ENCODE peak calls at places on chromosomes 13 and 19, in four cellular contexts. M is spleen, S is AG04450, R is stomach. I is an unnamed sample.

GRCh38 chr13:50149932-50150331 is 134.7 kb downstream of the KCNRG start:
- DNase-seq in M (no peak), S (no peak), R (peak), I (no peak)

GRCh38 chr13:97574926-97575325 is 141.0 kb downstream of the RAP2A start:
- DNase-seq in M (no peak), S (peak), R (no peak), I (no peak)

GRCh38 chr13:28451482-28452217 is 43.3 kb downstream of the FLT1 start:
- DNase-seq in M (no peak), S (no peak), R (no peak), I (no peak)

GRCh38 chr19:55836340-55836739 is at the start of gene NLRP4:
- DNase-seq in M (no peak), S (no peak), R (no peak), I (no peak)

GRCh38 chr13:44132710-44133109 is 240.9 kb upstream of the SERP2 start:
- DNase-seq in M (peak), S (no peak), R (peak), I (peak)

GRCh38 chr13:70088926-70089325 is 18.7 kb upstream of the ATXN8OS start:
- DNase-seq in M (no peak), S (no peak), R (no peak), I (no peak)

GRCh38 chr13:44903596-44903995 is 85.7 kb downstream of the NUFIP1 start:
- DNase-seq in M (no peak), S (peak), R (peak), I (peak)

GRCh38 chr13:113854238-113855011 is 9.5 kb downstream of the GAS6 start:
- DNase-seq in M (peak), S (no peak), R (no peak), I (no peak)

GRCh38 chr13:113980489-113981064 is 6.7 kb upstream of the C13orf46 start:
- DNase-seq in M (peak), S (no peak), R (no peak), I (peak)

GRCh38 chr19:9883764-9884163 is 48.6 kb downstream of the PIN1 start:
- DNase-seq in M (no peak), S (no peak), R (no peak), I (no peak)
- H3K27ac ChIP-seq in M (no peak), S (no peak), R (no peak), I (no peak)

DNA sequence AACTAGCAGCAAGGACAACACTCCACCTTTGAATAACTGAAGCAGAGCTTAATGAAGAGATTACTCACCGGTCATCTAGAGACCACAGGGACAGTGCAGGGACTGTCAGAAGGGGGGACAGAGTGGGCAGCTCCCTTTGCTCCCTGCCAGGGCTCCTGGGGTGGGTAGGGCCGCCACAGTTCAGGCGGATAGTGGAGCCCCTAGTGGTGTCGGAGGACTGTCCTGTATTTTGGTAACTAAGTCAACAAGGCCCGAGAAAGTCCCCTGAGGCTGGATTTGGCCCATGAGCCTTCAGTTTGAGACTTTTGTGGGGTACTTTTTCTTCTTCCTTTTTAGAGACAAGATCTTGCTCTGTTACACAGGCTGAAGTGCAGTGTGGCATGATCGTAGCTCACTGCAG is 44.6 kb downstream of the GJA3 start:
- DNase-seq in M (no peak), S (no peak), R (no peak), I (no peak)
- TF ChIP-seq CTCF in M (no peak), S (no peak), R (no peak), I (no peak)

GRCh38 chr19:39481229-39481545 is 549 bp downstream of the TIMM50 start:
- DNase-seq in M (no peak), S (no peak), R (no peak), I (no peak)

GRCh38 chr19:39483141-39483540 is 2.5 kb downstream of the TIMM50 start:
- DNase-seq in M (no peak), S (no peak), R (no peak), I (no peak)

GRCh38 chr19:39480337-39481228 is at the start of gene TIMM50:
- DNase-seq in M (peak), S (peak), R (peak), I (peak)

GRCh38 chr19:39479916-39480315 is 722 bp upstream of the TIMM50 start:
- DNase-seq in M (no peak), S (no peak), R (no peak), I (no peak)

DNA sequence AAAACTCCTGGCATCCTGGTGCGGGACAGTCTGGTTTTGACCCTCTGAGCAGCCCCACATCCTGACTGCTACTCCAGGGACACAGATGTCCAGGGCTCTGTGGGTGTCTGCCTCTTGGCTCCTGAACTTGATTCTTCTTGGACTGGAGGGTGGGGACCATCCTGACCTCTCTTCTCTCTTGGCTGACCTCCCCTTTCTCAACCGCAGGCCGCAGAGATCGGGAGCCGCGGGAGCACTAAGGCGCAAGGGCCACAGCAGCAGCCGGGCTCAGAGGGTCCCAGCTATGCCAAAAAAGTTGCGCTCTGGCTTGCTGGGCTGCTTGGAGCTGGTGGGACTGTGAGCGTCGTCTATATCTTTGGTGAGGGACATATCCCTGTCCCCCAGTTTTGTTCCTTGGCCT is 1.0 kb downstream of the TIMM50 start:
- DNase-seq in M (no peak), S (no peak), R (no peak), I (no peak)
- H3K27ac ChIP-seq in M (no peak), S (no peak), R (no peak), I (peak)

DNA sequence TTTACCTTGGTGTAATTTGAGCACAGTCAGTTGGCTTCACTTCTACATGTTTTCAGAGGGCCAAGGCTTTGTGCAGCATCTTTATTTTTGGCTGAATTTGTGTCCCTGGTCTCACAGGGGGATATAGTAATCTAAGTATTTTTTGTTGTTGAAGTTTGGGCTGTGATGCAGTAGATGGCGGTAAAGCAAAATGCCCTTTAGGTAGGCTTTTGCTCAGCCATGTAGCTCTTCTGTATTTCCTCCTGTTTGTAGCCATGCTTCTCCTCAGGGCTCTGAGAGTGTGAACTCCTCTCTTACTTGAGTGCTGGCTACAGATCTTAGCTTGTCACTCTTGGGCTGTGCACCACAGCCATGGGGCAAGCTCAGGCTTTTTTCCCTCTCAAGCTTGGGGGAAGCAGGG is 328.6 kb downstream of the SLITRK5 start:
- DNase-seq in M (no peak), S (no peak), R (no peak), I (no peak)
- TF ChIP-seq CTCF in M (no peak), S (peak), R (no peak), I (no peak)

GRCh38 chr19:58428617-58429016 is 11.3 kb downstream of the ZNF132 start:
- DNase-seq in M (no peak), S (no peak), R (no peak), I (no peak)

GRCh38 chr19:58434217-58434616 is 5.7 kb downstream of the ZNF132 start:
- DNase-seq in M (no peak), S (no peak), R (no peak), I (no peak)

DNA sequence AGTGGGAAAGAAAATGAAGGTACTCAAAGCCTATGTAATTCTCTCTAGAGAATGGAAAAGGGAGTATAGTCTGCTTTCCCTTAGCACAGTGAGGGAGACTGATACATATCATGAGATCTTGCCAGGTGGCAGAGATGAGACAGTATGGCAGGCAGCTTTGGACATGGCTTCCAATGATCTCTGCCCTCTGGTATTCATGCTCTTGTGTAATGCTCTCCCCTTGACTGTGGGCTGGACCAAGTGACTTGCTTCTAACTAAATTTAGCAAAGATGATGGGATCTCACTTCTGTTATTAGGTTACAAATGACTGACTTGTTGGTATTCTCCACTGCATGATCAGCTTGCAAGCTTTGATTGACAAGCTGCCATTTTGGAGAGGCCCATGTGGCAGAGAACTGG is 10.2 kb downstream of the ZNF132 start:
- DNase-seq in M (no peak), S (no peak), R (no peak), I (no peak)
- H3K27ac ChIP-seq in M (no peak), S (no peak), R (no peak), I (no peak)

DNA sequence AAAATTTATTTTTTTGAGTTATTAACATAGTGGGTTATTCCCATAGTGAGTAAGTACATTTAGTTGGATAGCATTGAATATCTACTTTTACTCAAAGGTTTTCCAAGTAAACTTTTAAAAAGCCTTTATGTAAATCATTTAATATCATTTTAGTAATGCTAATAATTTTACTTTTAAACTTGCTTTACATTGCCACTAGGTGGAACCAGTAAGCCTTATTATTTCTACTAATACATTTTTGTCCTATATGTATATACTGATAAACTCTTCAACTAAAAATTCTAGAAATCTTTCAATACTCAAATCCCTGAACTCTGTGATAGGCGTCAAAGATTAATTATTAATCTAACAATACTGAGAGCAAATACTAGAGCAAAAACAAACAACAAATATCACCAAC is 1709.2 kb upstream of the PCDH20 start:
- DNase-seq in M (no peak), S (no peak), R (no peak), I (no peak)
- TF ChIP-seq CTCF in M (no peak), S (peak), R (peak), I (peak)

DNA sequence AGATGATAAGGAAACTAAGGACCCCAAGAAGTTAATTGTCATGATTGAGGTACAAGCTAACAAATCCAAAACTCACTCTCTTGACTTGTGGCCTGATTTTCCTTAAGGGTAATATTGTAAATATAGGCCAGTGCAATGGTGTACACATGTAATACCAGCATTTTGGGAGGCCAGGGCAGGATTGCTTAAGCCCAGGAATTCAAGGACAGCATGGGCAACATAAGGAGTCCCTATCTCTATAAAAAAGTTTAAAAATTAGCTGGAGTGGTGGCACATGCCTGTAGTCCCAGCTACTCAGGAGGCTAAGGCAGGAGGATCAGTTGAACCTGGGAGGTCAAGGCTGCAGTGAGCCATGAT is 28.7 kb upstream of the GARRE1 start:
- DNase-seq in M (no peak), S (no peak), R (no peak), I (no peak)
- H3K27ac ChIP-seq in M (peak), S (no peak), R (no peak), I (no peak)

GRCh38 chr13:20703785-20704458 is 423 bp downstream of the IL17D start:
- DNase-seq in M (peak), S (peak), R (peak), I (peak)
- TF ChIP-seq CTCF in M (peak), S (peak), R (peak), I (peak)

GRCh38 chr19:11007376-11007775 is 46.5 kb downstream of the SMARCA4 start:
- DNase-seq in M (no peak), S (no peak), R (no peak), I (no peak)
- H3K27ac ChIP-seq in M (no peak), S (no peak), R (no peak), I (no peak)